ENCODE peak calls at places on chromosomes 16 and 17, in four cellular contexts. D is uterus, E is tibial nerve, Y is adrenal gland. W is an unnamed sample.

GRCh38 chr16:8739151-8739550 is 58.3 kb downstream of the TMEM186 start:
- DNase-seq in E (no peak), D (no peak), Y (no peak), W (no peak)

GRCh38 chr17:21165922-21166598 is 39.3 kb downstream of the DHRS7B start:
- DNase-seq in D (no peak), Y (no peak), E (no peak), W (no peak)

GRCh38 chr16:86452451-86452850 is 57.9 kb upstream of the FOXF1 start:
- DNase-seq in Y (no peak), E (no peak), D (no peak), W (no peak)

GRCh38 chr17:41777157-41777578 is 9.3 kb downstream of the JUP start:
- DNase-seq in Y (no peak), D (no peak), E (no peak), W (no peak)

GRCh38 chr16:27685802-27686201 is 135.9 kb downstream of the KATNIP start:
- DNase-seq in D (no peak), Y (no peak), E (no peak), W (no peak)

GRCh38 chr16:17135439-17135838 is 335.3 kb downstream of the XYLT1 start:
- DNase-seq in D (no peak), E (no peak), Y (no peak), W (no peak)

GRCh38 chr16:87044829-87045228 is 272.4 kb downstream of the C16orf95 start:
- DNase-seq in E (no peak), D (no peak), Y (no peak), W (no peak)

GRCh38 chr17:76063880-76064546 is 8.3 kb downstream of the SRP68 start:
- DNase-seq in E (no peak), D (no peak), Y (no peak), W (no peak)

GRCh38 chr17:30543456-30543855 is 66.2 kb downstream of the GOSR1 start:
- DNase-seq in E (no peak), D (no peak), Y (no peak), W (no peak)

GRCh38 chr17:63564562-63564961 is 14.3 kb downstream of the DCAF7 start:
- DNase-seq in Y (no peak), D (no peak), E (no peak), W (no peak)

GRCh38 chr16:84982434-84982833 is 28.9 kb downstream of the ZDHHC7 start:
- DNase-seq in E (no peak), D (no peak), Y (no peak), W (peak)

GRCh38 chr16:4687946-4688673 is 5.3 kb upstream of the NUDT16L1 start:
- DNase-seq in E (no peak), D (no peak), Y (peak), W (no peak)
- TF ChIP-seq POLR2A in E (no peak), D (no peak), Y (no peak), W (no peak)

GRCh38 chr17:40072481-40073346 is 9.9 kb downstream of the THRA start:
- DNase-seq in E (no peak), Y (no peak), D (peak), W (peak)
- TF ChIP-seq POLR2A in E (no peak), Y (no peak), D (no peak), W (peak)

DNA sequence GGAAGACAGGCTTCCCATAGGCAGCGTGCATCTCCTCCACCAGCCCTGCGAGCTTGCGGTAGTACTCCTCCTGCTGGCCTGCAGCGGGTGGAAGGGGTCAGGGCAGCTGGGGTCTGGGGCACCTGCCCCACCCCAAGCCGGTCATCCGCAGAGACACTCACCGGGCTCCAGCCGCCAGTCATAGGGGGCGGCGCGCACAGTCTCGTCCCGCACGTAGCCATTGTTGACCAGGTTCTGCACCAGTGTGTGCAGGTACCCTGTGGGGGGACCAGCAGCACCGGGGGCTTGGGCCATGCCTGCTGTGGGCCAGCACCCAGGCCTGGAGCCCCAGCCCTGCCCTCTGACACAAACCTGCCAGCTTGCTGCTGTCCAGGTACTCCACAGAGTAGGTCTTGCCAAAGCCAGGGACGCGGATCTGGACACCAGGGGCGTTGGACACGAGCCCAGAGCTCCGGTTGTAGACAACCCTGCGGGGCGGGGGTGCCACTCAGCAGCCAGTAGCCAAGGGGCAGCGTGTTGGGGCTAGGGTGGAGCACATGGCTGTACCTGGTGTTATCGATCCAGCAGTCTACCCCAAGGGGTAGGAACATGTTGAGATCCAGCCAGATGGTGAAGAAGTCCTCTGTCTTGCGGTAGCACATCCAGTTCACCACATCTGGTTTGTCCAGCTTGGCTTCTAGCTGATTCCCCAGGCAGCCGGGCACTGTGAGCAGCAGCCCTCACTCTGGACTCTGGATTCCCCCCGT is 1.2 kb downstream of the LCAT start:
- DNase-seq in D (no peak), Y (no peak), E (no peak), W (no peak)
- TF ChIP-seq POLR2A in D (no peak), Y (no peak), E (no peak), W (no peak)

GRCh38 chr17:7382901-7383300 is 2.0 kb downstream of the TNK1 start:
- DNase-seq in D (no peak), E (no peak), Y (no peak), W (no peak)

GRCh38 chr17:7380855-7381683 is at the start of gene TNK1:
- DNase-seq in D (peak), Y (no peak), E (no peak), W (no peak)

GRCh38 chr17:7379134-7379533 is 1.8 kb upstream of the TNK1 start:
- DNase-seq in Y (no peak), D (no peak), E (no peak), W (no peak)

GRCh38 chr17:7383371-7383741 is 2.5 kb downstream of the TNK1 start:
- DNase-seq in D (no peak), E (no peak), Y (no peak), W (no peak)

DNA sequence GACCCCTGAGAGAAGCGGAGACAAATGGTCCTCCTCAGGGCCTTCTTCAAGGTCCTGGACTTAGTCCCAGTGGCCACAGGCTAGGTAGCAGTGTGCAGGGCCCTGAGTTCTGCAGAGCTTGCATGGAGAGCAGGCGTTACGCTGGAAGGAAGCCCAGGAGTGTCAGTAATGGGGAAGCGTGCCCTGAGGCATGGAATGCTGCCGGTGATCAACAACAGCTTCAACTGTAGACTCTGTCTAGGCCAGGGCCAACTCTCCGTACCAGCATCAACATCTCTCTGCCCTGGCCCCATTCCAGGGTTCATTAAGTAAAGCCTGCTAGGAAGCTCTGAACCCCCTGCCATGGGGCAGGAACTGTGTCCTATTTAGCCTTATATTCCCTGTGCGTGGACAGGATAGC is 568 bp upstream of the TNK1 start:
- DNase-seq in E (peak), Y (peak), D (no peak), W (no peak)
- TF ChIP-seq POLR2A in E (no peak), Y (no peak), D (no peak), W (no peak)

DNA sequence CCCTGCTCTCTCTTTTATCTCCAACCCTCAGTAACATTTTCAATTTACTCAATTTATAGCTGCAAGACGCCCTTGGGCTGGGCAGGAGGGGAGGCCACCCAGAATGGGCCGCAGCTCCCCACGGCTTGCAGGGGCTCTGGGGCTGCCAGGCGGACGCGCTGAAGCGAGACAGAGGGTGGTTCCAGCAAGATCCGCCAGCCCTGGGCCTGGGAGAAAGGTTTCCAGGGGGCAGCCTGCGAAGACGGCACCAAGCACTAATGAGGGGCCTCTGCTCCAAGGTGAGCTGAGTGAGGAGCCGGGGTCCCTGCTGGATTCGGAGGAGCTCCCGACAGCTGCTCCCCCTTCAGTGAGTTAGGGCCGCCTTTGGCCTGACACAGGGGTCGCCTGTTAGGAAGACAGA is 54.8 kb upstream of the ZNF423 start:
- DNase-seq in E (no peak), D (no peak), Y (no peak), W (no peak)
- TF ChIP-seq POLR2A in E (no peak), D (no peak), Y (no peak), W (no peak)